ENCODE peak calls at places on chromosome 11, in seven cellular contexts. H, J, C, T, V, L and W are unnamed samples. For H3K27me3, the result is how much of the 10 kb centered on the place peaks cover.

GRCh38 chr11:74472030-74472429 is 4.7 kb upstream of the KCNE3 start:
- DNase-seq in J (no peak), L (no peak), T (no peak), V (no peak), H (no peak), C (no peak), W (no peak)

GRCh38 chr11:19602406-19602805 is 110.2 kb upstream of the NAV2 start:
- DNase-seq in V (no peak), C (no peak), H (no peak), J (no peak), L (no peak), T (no peak), W (no peak)

GRCh38 chr11:1837171-1838076 is 1.4 kb upstream of the TNNI2 start:
- DNase-seq in J (peak), L (peak), V (peak), H (peak), T (no peak), C (peak), W (peak)

GRCh38 chr11:9462172-9462799 is 1.5 kb downstream of the ZNF143 start:
- DNase-seq in V (no peak), L (peak), J (no peak), H (peak), C (no peak), T (no peak), W (no peak)

GRCh38 chr11:19920982-19921381 is 208.3 kb downstream of the NAV2 start:
- DNase-seq in J (no peak), T (no peak), C (no peak), V (no peak), H (peak), L (no peak), W (no peak)

GRCh38 chr11:116563028-116563712 is 209.6 kb downstream of the BUD13 start:
- DNase-seq in J (no peak), T (no peak), V (no peak), H (peak), C (no peak), L (no peak), W (peak)

GRCh38 chr11:72792437-72793021 is 1.3 kb downstream of the STARD10 start:
- DNase-seq in V (no peak), T (no peak), H (no peak), L (no peak), J (peak), C (no peak), W (no peak)

GRCh38 chr11:109123811-109124787 is 297.9 kb upstream of the C11orf87 start:
- DNase-seq in V (no peak), J (no peak), T (no peak), C (no peak), H (peak), L (peak), W (no peak)

GRCh38 chr11:120500414-120500936 is 11.1 kb upstream of the GRIK4 start:
- DNase-seq in J (no peak), H (peak), L (no peak), T (no peak), C (no peak), V (no peak), W (no peak)

GRCh38 chr11:59560290-59560701 is 49.0 kb downstream of the OR4D9 start:
- DNase-seq in C (peak), J (peak), H (peak), T (no peak), L (peak), V (peak), W (peak)

GRCh38 chr11:14455648-14456430 is 43.8 kb downstream of the COPB1 start:
- DNase-seq in J (no peak), C (no peak), H (no peak), T (no peak), L (no peak), V (no peak), W (no peak)

GRCh38 chr11:86816251-86816726 is 15.9 kb downstream of the PRSS23 start:
- DNase-seq in L (peak), T (no peak), J (no peak), H (peak), V (peak), C (no peak), W (no peak)

GRCh38 chr11:93791493-93791892 is 7.4 kb downstream of the MED17 start:
- DNase-seq in J (no peak), L (peak), T (no peak), H (no peak), C (no peak), V (no peak), W (no peak)

GRCh38 chr11:1397146-1397861 is 7.6 kb downstream of the BRSK2 start:
- DNase-seq in T (no peak), J (no peak), C (no peak), L (no peak), H (no peak), V (no peak), W (no peak)

GRCh38 chr11:72720806-72721205 is 31.4 kb downstream of the ARAP1 start:
- DNase-seq in T (no peak), H (no peak), J (no peak), C (no peak), V (no peak), L (no peak), W (no peak)

GRCh38 chr11:66264383-66264782 is 4.1 kb upstream of the RAB1B start:
- DNase-seq in H (no peak), J (no peak), C (no peak), T (no peak), V (no peak), L (no peak), W (no peak)

GRCh38 chr11:128240546-128240945 is 346.8 kb downstream of the ETS1 start:
- DNase-seq in H (peak), C (no peak), V (no peak), T (no peak), J (no peak), L (no peak), W (no peak)

GRCh38 chr11:13446444-13446843 is 16.6 kb downstream of the BTBD10 start:
- DNase-seq in J (no peak), H (peak), L (peak), C (no peak), V (peak), T (no peak), W (no peak)

GRCh38 chr11:26579683-26580082 is 7.6 kb upstream of the MUC15 start:
- DNase-seq in H (no peak), L (no peak), C (no peak), T (no peak), V (no peak), J (no peak), W (no peak)

GRCh38 chr11:73280606-73281005 is 8.5 kb downstream of the P2RY6 start:
- DNase-seq in J (no peak), H (no peak), T (no peak), C (no peak), V (no peak), L (no peak), W (no peak)

GRCh38 chr11:121652982-121653381 is 200.2 kb upstream of the SORL1-AS1 start:
- DNase-seq in J (no peak), C (no peak), T (no peak), H (peak), V (no peak), L (peak), W (peak)

GRCh38 chr11:128653828-128654231 is 40.0 kb upstream of the FLI1 start:
- DNase-seq in J (no peak), V (peak), C (no peak), H (peak), L (peak), T (no peak), W (no peak)

GRCh38 chr11:32094931-32095330 is 4.1 kb downstream of the RCN1 start:
- DNase-seq in H (peak), J (no peak), C (no peak), V (no peak), L (peak), T (no peak), W (no peak)

GRCh38 chr11:109972939-109973338 is 120.3 kb upstream of the ZC3H12C start:
- DNase-seq in C (no peak), T (no peak), H (no peak), J (no peak), V (no peak), L (no peak), W (no peak)

GRCh38 chr11:581342-581741 is 5.1 kb downstream of the PHRF1 start:
- DNase-seq in L (no peak), H (no peak), C (no peak), T (no peak), V (no peak), J (no peak), W (no peak)

GRCh38 chr11:111194789-111195188 is 50.7 kb upstream of the POU2AF2 start:
- DNase-seq in H (no peak), J (no peak), V (no peak), T (no peak), C (no peak), L (no peak), W (no peak)

GRCh38 chr11:123429851-123430735 is at the start of gene GRAMD1B:
- DNase-seq in L (peak), V (peak), T (no peak), C (peak), J (peak), H (peak), W (peak)
- H3K27me3 ChIP-seq in L (under half), V (under half), T (half or more), C (under half), J (under half), H (under half), W (under half)

GRCh38 chr11:45889555-45889954 is 4.1 kb downstream of the MAPK8IP1 start:
- DNase-seq in V (no peak), J (no peak), L (no peak), C (no peak), T (no peak), H (no peak), W (no peak)
- H3K27me3 ChIP-seq in V (under half), J (under half), L (under half), C (under half), T (under half), H (under half), W (under half)

DNA sequence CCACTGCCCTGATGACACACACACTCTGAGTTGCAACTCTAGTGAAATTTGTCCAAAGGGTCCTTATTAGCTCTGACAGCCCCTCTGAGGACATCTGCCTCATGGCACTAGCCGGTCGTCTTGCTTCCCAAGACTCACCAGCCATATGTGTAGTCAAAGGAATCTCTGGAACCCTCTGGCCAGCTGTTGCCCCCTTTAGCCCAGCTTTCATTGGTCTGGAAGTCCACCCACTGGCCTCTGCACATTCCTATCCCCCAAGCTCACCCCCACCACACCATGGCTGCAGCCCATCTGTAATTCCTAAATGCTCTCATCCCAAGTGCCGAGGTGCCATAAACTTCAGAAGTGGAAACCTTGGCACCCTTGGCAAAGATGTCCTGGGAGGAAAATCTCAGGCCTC is 24.3 kb downstream of the SYT7 start:
- DNase-seq in L (no peak), T (no peak), J (no peak), V (no peak), C (no peak), H (no peak), W (no peak)
- H3K27me3 ChIP-seq in L (under half), T (half or more), J (under half), V (half or more), C (under half), H (under half), W (under half)

GRCh38 chr11:114310095-114310494 is 13.9 kb downstream of the NNMT start:
- DNase-seq in T (no peak), J (no peak), C (no peak), V (no peak), H (no peak), L (peak), W (no peak)
- H3K27me3 ChIP-seq in T (under half), J (under half), C (under half), V (under half), H (under half), L (under half), W (under half)

DNA sequence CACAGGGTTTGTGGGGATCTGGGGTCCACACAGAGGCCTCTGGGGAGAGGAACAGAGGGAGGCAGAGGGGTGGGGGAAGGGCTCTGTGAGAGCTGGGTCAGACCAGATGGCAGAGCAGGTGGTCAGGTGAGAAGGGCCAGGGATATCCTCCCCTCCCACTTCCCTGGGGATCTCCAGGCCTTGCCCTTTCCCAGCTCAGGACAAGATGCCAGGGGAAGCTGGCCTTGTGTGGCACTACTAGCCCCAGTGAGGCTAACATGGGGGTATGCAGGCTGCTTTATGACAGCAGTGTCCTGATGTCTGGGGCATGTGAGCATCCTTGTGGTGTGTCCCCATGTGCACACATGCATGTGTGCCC is 51.4 kb upstream of the MYEOV start:
- DNase-seq in H (no peak), T (no peak), C (no peak), J (no peak), L (no peak), V (no peak), W (no peak)
- H3K27me3 ChIP-seq in H (under half), T (under half), C (under half), J (under half), L (under half), V (under half), W (under half)

GRCh38 chr11:27718346-27718852 is 18.1 kb upstream of the BDNF start:
- DNase-seq in J (no peak), L (peak), C (no peak), V (no peak), H (peak), T (no peak), W (peak)
- H3K27me3 ChIP-seq in J (under half), L (half or more), C (under half), V (under half), H (under half), T (half or more), W (under half)

GRCh38 chr11:43924112-43924855 is 18.2 kb upstream of the C11orf96 start:
- DNase-seq in H (no peak), C (no peak), L (no peak), J (no peak), T (no peak), V (no peak), W (peak)

GRCh38 chr11:43927070-43927469 is 15.4 kb upstream of the C11orf96 start:
- DNase-seq in V (peak), L (no peak), H (peak), C (no peak), T (no peak), J (no peak), W (no peak)

GRCh38 chr11:43925932-43926505 is 16.4 kb upstream of the C11orf96 start:
- DNase-seq in L (no peak), J (no peak), T (no peak), V (no peak), C (no peak), H (no peak), W (peak)

GRCh38 chr11:43923327-43924111 is 18.9 kb upstream of the C11orf96 start:
- DNase-seq in T (no peak), L (peak), V (peak), H (peak), J (no peak), C (no peak), W (peak)

GRCh38 chr11:43925063-43925931 is 17.1 kb upstream of the C11orf96 start:
- DNase-seq in H (peak), C (no peak), T (no peak), L (no peak), J (no peak), V (peak), W (no peak)
- H3K27me3 ChIP-seq in H (under half), C (under half), T (under half), L (under half), J (under half), V (under half), W (under half)

GRCh38 chr11:117794144-117794543 is 2.9 kb downstream of the DSCAML1 start:
- DNase-seq in J (no peak), T (no peak), L (no peak), V (no peak), H (no peak), C (no peak), W (no peak)
- H3K27me3 ChIP-seq in J (under half), T (half or more), L (half or more), V (under half), H (under half), C (under half), W (under half)

DNA sequence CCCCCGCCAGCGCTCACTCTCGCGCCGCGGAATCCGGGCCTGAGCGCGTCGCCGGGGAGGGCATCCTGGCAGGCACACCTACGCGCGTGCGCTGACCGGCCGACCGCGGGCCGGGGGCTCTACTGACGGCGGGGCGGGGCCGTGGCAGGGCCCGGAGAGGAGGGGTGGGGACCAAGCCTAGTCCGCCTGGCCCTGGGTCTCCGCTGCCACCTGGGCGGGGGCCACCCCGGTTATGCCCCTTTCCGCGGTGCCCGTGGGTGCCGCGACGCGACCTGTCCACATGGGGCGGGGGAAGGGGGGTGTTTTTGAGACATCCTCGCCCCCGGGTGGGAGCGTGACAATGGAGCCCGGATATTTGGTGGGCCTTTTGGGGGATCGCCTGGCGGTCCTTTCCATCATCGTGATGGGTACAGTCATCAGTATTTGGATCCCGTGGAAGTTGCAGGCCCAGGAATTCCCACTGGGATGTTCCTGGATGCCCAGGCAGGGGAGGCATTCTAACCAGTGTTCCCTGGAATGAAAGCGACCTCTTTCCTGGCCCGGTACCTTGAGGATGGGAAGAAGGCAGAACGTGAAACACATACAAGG is 2.2 kb downstream of the NCAM1 start:
- DNase-seq in V (peak), C (no peak), J (no peak), T (no peak), H (no peak), L (no peak), W (peak)
- H3K27me3 ChIP-seq in V (under half), C (under half), J (under half), T (half or more), H (under half), L (under half), W (under half)

DNA sequence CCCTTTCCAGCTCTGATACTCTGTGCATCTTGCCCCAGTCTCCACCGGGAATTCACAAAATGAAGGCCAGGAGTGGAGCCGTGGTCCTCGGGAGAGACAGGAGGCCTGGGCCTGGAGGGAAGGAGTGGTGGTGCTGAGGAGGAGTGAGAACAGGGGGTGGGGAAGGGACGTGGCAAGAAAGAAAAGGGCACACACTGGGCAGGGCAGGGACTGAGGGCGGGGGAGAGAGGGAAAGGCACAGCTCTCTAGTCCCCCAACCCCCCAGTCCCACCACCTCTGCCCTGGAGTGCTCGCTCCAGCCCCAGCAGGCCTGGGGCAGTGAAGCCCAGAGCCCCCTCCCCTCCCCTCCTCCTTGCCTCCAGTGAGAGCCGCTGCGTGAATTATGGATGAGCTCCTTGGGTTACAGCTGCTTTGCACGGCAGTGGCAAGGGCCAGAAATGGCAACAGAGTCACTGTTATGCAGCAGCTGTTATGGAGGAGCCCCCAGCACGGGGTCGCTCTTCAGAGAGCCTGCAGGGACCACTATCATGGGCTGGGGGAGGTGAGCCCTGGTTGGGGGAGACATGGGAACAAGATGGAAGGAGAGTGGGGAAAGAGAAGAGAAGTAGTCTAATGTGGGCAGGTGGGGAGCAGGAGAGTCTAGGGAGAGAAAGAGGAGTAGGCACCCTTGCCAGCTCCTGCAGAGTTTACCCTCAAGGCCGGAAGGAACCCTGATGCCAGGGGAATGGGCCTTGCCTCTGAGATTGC is 3.4 kb downstream of the RTN4RL2 start:
- DNase-seq in H (no peak), L (no peak), J (no peak), T (no peak), V (no peak), C (no peak), W (no peak)
- H3K27me3 ChIP-seq in H (under half), L (under half), J (under half), T (under half), V (under half), C (under half), W (under half)